ENCODE peak calls at places on chromosomes 6 and 20, in five cellular contexts. T is HCT116, N is GM23338, Q is HepG2, V is SK-N-SH. F is an unnamed sample.

GRCh38 chr6:106069478-106069877 is 16.7 kb upstream of the PRDM1 start:
- DNase-seq in T (no peak), N (no peak), Q (peak; percentile 12), V (peak; percentile 36), F (peak; percentile 34)

GRCh38 chr6:168686831-168687730 is 246.1 kb downstream of the SMOC2 start:
- DNase-seq in T (no peak), N (no peak), Q (no peak), V (no peak), F (no peak)

GRCh38 chr6:16278048-16278724 is 39.8 kb downstream of the GMPR start:
- DNase-seq in T (peak; percentile 7), N (no peak), Q (no peak), V (no peak), F (no peak)

GRCh38 chr20:21436186-21436585 is 38.9 kb upstream of the NKX2-4 start:
- DNase-seq in T (peak; percentile 18), N (no peak), Q (peak; percentile 13), V (no peak), F (peak; percentile 25)

GRCh38 chr6:40732878-40733277 is 145.7 kb upstream of the LRFN2 start:
- DNase-seq in T (no peak), N (no peak), Q (no peak), V (no peak), F (no peak)

GRCh38 chr20:38747495-38748096 is 664 bp upstream of the ACTR5 start:
- DNase-seq in T (no peak), N (no peak), Q (no peak), V (peak; percentile 47), F (no peak)

GRCh38 chr6:152189736-152190135 is 382.3 kb downstream of the ESR1 start:
- DNase-seq in T (no peak), N (no peak), Q (no peak), V (no peak), F (no peak)

GRCh38 chr20:43963872-43964791 is 49.5 kb downstream of the TOX2 start:
- DNase-seq in T (no peak), N (no peak), Q (no peak), V (no peak), F (no peak)

GRCh38 chr6:37706749-37707148 is 9.1 kb upstream of the MDGA1 start:
- DNase-seq in T (no peak), N (no peak), Q (no peak), V (no peak), F (no peak)

GRCh38 chr20:10077886-10078285 is 43.1 kb downstream of the ANKEF1 start:
- DNase-seq in T (no peak), N (no peak), Q (no peak), V (no peak), F (no peak)

GRCh38 chr6:123520208-123520607 is 116.5 kb downstream of the TRDN start:
- DNase-seq in T (no peak), N (no peak), Q (no peak), V (no peak), F (no peak)

GRCh38 chr20:1121439-1121838 is 3.0 kb downstream of the PSMF1 start:
- DNase-seq in T (no peak), N (no peak), Q (no peak), V (no peak), F (no peak)

GRCh38 chr20:1122388-1123315 is 4.2 kb downstream of the PSMF1 start:
- DNase-seq in T (no peak), N (no peak), Q (peak; percentile 99), V (no peak), F (no peak)

GRCh38 chr6:154319231-154319858 is 37.3 kb downstream of the IPCEF1 start:
- DNase-seq in T (no peak), N (no peak), Q (no peak), V (peak; percentile 30), F (no peak)

GRCh38 chr6:144931172-144932035 is 646.3 kb downstream of the UTRN start:
- DNase-seq in T (no peak), N (peak; percentile 78), Q (peak; percentile 27), V (peak; percentile 12), F (peak; percentile 7)

GRCh38 chr20:7843613-7844012 is 96.6 kb downstream of the HAO1 start:
- DNase-seq in T (no peak), N (no peak), Q (no peak), V (no peak), F (no peak)

GRCh38 chr20:1500496-1500895 is 9.3 kb upstream of the SIRPB2 start:
- DNase-seq in T (no peak), N (peak; percentile 77), Q (no peak), V (no peak), F (no peak)

GRCh38 chr20:21522479-21523397 is 8.9 kb upstream of the NKX2-2 start:
- DNase-seq in T (no peak), N (peak; percentile 62), Q (no peak), V (peak; percentile 27), F (no peak)

GRCh38 chr6:106763361-106763760 is 134.0 kb downstream of the QRSL1 start:
- DNase-seq in T (no peak), N (no peak), Q (no peak), V (no peak), F (no peak)

GRCh38 chr6:47724300-47724699 is 25.9 kb downstream of the ADGRF4 start:
- DNase-seq in T (no peak), N (no peak), Q (no peak), V (no peak), F (no peak)

GRCh38 chr6:149876241-149876933 is 12.2 kb upstream of the LRP11 start:
- DNase-seq in T (no peak), N (no peak), Q (no peak), V (no peak), F (no peak)

GRCh38 chr6:28673800-28674671 is 148.4 kb downstream of the GPX5 start:
- DNase-seq in T (peak; percentile 66), N (peak; percentile 84), Q (peak; percentile 75), V (peak; percentile 75), F (peak; percentile 34)

GRCh38 chr6:2850480-2851150 is 9.0 kb upstream of the SERPINB1 start:
- DNase-seq in T (no peak), N (no peak), Q (no peak), V (no peak), F (no peak)
- TF ChIP-seq REST in T (no peak), N (no peak), Q (no peak), V (no peak), F (no peak)

DNA sequence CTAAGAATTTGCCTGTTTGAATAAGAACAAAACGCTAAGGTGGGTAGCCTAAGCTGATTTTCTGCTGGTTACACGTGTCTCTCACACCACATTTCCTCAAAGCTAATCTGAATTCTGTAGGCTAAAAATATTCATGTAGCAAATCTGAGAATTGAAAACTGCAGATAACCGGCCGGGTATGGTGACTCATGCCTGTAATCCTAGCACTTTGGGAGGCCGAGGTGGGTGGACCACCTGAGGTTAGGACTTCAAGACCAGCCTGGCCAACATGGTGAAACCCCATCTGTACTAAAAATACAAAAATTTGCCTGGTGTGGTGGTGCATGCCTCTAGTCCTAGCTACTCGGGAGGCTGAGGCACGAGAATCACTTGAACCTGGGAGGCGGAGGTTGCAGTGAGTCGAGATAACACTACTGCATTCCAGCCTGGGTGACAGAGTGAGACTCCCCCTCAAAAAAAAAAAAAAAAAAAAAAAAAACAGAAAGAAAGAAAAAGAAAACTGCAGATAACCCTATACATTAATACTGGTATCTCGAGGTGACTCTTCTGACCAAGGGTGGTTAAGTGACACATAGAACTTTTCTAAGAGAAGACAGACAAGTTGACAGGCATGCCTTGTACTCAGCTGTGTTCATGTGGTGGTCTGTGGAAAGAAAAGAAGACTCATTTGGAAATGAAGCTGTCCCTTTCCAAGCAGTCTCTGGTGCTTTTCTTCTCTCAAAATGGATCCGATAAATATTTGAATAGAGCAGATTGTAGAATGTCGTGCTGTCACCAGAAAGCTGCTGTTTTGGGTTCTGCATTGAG is 24.7 kb upstream of the ASXL1 start:
- DNase-seq in T (no peak), N (no peak), Q (no peak), V (no peak), F (no peak)
- TF ChIP-seq REST in T (no peak), N (no peak), Q (no peak), V (no peak), F (no peak)

GRCh38 chr6:87066449-87067288 is 28.2 kb downstream of the CGA start:
- DNase-seq in T (peak; percentile 57), N (peak; percentile 66), Q (peak; percentile 51), V (peak; percentile 59), F (peak; percentile 55)
- TF ChIP-seq REST in T (no peak), N (no peak), Q (no peak), V (no peak), F (no peak)

DNA sequence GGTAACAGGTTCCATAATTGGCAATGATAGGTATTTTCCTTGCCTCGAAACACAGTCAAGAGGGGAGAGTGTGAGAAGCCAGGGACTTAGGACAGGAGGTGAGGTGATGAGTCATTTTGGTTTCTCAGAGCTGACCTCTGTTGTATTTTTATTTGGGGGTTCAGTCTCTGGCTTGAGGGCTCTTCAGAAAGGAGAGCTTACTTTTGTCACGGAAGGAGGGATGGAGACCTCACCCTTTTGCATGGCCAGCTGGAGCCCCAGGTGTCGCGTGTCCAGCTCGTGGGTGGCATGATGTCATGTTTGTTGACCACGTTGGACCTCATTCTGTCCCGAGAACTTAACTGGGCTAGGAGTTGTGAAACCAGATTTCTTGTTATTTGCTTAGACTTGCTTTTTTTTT is 293.9 kb downstream of the QKI start:
- DNase-seq in T (no peak), N (no peak), Q (no peak), V (no peak), F (no peak)
- TF ChIP-seq REST in T (no peak), N (no peak), Q (no peak), V (no peak), F (no peak)

GRCh38 chr6:116562614-116563013 is 8.7 kb upstream of the RWDD1 start:
- DNase-seq in T (no peak), N (no peak), Q (no peak), V (no peak), F (no peak)

GRCh38 chr6:116562019-116562403 is 8.5 kb downstream of the CALHM4 start:
- DNase-seq in T (no peak), N (no peak), Q (no peak), V (no peak), F (no peak)

GRCh38 chr6:116560130-116560529 is 6.6 kb downstream of the CALHM4 start:
- DNase-seq in T (no peak), N (no peak), Q (no peak), V (no peak), F (no peak)

GRCh38 chr6:116563830-116564229 is 7.5 kb upstream of the RWDD1 start:
- DNase-seq in T (no peak), N (no peak), Q (no peak), V (no peak), F (no peak)

GRCh38 chr6:116561377-116562018 is 7.9 kb downstream of the CALHM4 start:
- DNase-seq in T (peak; percentile 55), N (peak; percentile 74), Q (peak; percentile 70), V (peak; percentile 70), F (peak; percentile 9)
- TF ChIP-seq REST in T (no peak), N (no peak), Q (no peak), V (no peak), F (no peak)

DNA sequence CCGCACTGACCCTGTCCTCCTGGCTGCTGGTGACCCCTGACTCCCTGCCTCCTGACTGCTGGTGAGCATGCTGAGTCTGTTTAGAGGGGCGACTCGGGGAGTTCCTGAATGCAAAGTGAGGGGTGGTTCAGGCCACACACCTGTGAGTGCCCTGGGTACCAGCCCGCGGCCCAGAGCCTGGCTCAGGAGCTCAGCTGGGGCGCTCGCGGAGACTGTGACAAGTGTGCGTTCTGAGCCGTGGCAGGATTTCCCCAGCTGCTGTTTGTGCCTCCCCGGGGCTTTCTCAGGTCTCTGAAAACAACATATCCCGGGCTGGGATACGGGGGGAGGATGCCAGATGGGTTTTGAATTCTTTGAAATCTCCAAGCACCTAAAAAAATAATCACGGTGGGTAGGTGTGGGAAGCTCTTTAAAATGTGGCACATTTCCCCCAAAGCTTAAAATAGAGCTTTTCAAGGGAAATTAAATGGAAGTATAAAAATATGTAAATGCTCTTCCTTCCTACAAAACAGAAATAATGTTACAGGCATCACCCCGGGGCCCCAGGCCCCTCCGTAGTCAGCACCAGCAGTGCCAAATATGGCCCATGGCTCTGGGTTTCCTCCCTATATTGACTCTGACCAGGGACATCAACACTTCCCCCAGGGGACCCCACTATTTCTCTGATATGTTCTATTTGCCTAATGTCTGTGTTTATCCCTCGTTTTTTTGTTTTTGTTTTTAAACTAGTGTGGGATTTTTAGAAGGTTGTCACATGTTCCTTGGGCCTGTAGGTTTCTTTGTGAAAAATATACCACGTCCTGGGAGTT is 49.9 kb upstream of the TAGAP start:
- DNase-seq in T (no peak), N (no peak), Q (no peak), V (no peak), F (no peak)
- TF ChIP-seq REST in T (no peak), N (no peak), Q (no peak), V (no peak), F (no peak)

F was measured in A549.